ENCODE peak calls at places on chromosome 5, in five cellular contexts. W is HL-60, X is tibial artery, J is heart left ventricle, E is astrocyte of the spinal cord. A is an unnamed sample.

GRCh38 chr5:40374853-40375252 is 304.9 kb upstream of the PTGER4 start:
- DNase-seq in W (no peak), X (no peak), J (no peak), E (no peak), A (no peak)

GRCh38 chr5:168782172-168782571 is 203.0 kb upstream of the PANK3 start:
- DNase-seq in W (no peak), X (no peak), J (no peak), E (no peak), A (no peak)

GRCh38 chr5:106759581-106759980 is 911.2 kb downstream of the EFNA5 start:
- DNase-seq in W (no peak), X (no peak), J (no peak), E (peak; percentile 29), A (no peak)

GRCh38 chr5:134020188-134020587 is 15.4 kb upstream of the VDAC1 start:
- DNase-seq in W (no peak), X (no peak), J (no peak), E (no peak), A (no peak)

GRCh38 chr5:172542651-172543131 is 88.4 kb upstream of the SH3PXD2B start:
- DNase-seq in W (no peak), X (peak; percentile 60), J (no peak), E (no peak), A (peak; percentile 66)

GRCh38 chr5:119926301-119926700 is 296.9 kb downstream of the FAM170A start:
- DNase-seq in W (no peak), X (no peak), J (no peak), E (no peak), A (no peak)

GRCh38 chr5:72451771-72452505 is 55.3 kb downstream of the ZNF366 start:
- DNase-seq in W (no peak), X (peak; percentile 86), J (peak; percentile 90), E (peak; percentile 92), A (no peak)

GRCh38 chr5:76469656-76470290 is 66.7 kb downstream of the IQGAP2 start:
- DNase-seq in W (no peak), X (no peak), J (no peak), E (no peak), A (no peak)

GRCh38 chr5:95738069-95738468 is 6.9 kb downstream of the RHOBTB3 start:
- DNase-seq in W (no peak), X (no peak), J (peak; percentile 22), E (no peak), A (no peak)

GRCh38 chr5:56818409-56819026 is 3.2 kb downstream of the MAP3K1 start:
- DNase-seq in W (no peak), X (no peak), J (no peak), E (peak; percentile 49), A (no peak)

GRCh38 chr5:43040287-43041098 is at the start of gene ANXA2R:
- DNase-seq in W (peak; percentile 97), X (peak; percentile 94), J (peak; percentile 87), E (peak; percentile 98), A (peak; percentile 87)

GRCh38 chr5:164207646-164208045 is 702.2 kb downstream of the MAT2B start:
- DNase-seq in W (no peak), X (no peak), J (no peak), E (no peak), A (no peak)

GRCh38 chr5:175335691-175336090 is 108.3 kb downstream of the DRD1 start:
- DNase-seq in W (no peak), X (no peak), J (no peak), E (no peak), A (no peak)

GRCh38 chr5:69074664-69075521 is 18.9 kb upstream of the SLC30A5 start:
- DNase-seq in W (no peak), X (no peak), J (no peak), E (no peak), A (peak; percentile 61)

GRCh38 chr5:132465095-132465707 is 25.4 kb downstream of the IRF1 start:
- DNase-seq in W (no peak), X (peak; percentile 35), J (no peak), E (no peak), A (peak; percentile 29)

GRCh38 chr5:92927291-92927778 is 653.7 kb downstream of the NR2F1-AS1 start:
- DNase-seq in W (no peak), X (no peak), J (no peak), E (peak; percentile 36), A (no peak)

GRCh38 chr5:62340392-62340791 is 34.4 kb downstream of the KIF2A start:
- DNase-seq in W (no peak), X (no peak), J (no peak), E (peak; percentile 11), A (no peak)

GRCh38 chr5:125298258-125298657 is 551.8 kb upstream of the ZNF608 start:
- DNase-seq in W (no peak), X (no peak), J (no peak), E (peak; percentile 19), A (no peak)

GRCh38 chr5:134223406-134224251 is 2.2 kb downstream of the PPP2CA start:
- DNase-seq in W (no peak), X (no peak), J (no peak), E (no peak), A (no peak)

GRCh38 chr5:172447646-172448365 is 6.5 kb downstream of the SH3PXD2B start:
- DNase-seq in W (no peak), X (peak; percentile 60), J (no peak), E (no peak), A (peak; percentile 52)

GRCh38 chr5:120886351-120886860 is 422.3 kb downstream of the PRR16 start:
- DNase-seq in W (peak; percentile 40), X (no peak), J (no peak), E (no peak), A (no peak)

GRCh38 chr5:61159070-61159469 is 3.2 kb downstream of the SMIM15 start:
- DNase-seq in W (no peak), X (no peak), J (no peak), E (no peak), A (no peak)

GRCh38 chr5:107951322-107951721 is 280.6 kb upstream of the EFNA5 start:
- DNase-seq in W (no peak), X (no peak), J (no peak), E (no peak), A (no peak)

GRCh38 chr5:123151227-123151951 is 62.3 kb downstream of the PRDM6 start:
- DNase-seq in W (no peak), X (no peak), J (no peak), E (no peak), A (no peak)

GRCh38 chr5:132214491-132214890 is 13.2 kb downstream of the P4HA2 start:
- DNase-seq in W (no peak), X (no peak), J (no peak), E (no peak), A (no peak)

GRCh38 chr5:66710557-66710956 is 114.4 kb downstream of the MAST4 start:
- DNase-seq in W (no peak), X (no peak), J (no peak), E (peak; percentile 65), A (no peak)

GRCh38 chr5:35822541-35822940 is 34.1 kb upstream of the IL7R start:
- DNase-seq in W (no peak), X (no peak), J (no peak), E (no peak), A (no peak)

GRCh38 chr5:57650360-57651069 is 167.9 kb upstream of the ACTBL2 start:
- DNase-seq in W (peak; percentile 9), X (no peak), J (no peak), E (peak; percentile 55), A (no peak)

GRCh38 chr5:139689631-139690384 is 41.7 kb downstream of the CXXC5 start:
- DNase-seq in W (peak; percentile 17), X (no peak), J (no peak), E (no peak), A (no peak)

GRCh38 chr5:68345166-68345565 is 129.6 kb downstream of the PIK3R1 start:
- DNase-seq in W (no peak), X (no peak), J (no peak), E (no peak), A (no peak)

GRCh38 chr5:141565826-141566575 is 52.8 kb downstream of the DIAPH1 start:
- DNase-seq in W (no peak), X (no peak), J (no peak), E (no peak), A (no peak)

GRCh38 chr5:91443028-91443427 is 59.9 kb upstream of the ARRDC3 start:
- DNase-seq in W (no peak), X (no peak), J (no peak), E (peak; percentile 73), A (no peak)

GRCh38 chr5:5572010-5572982 is 149.8 kb downstream of the ICE1 start:
- DNase-seq in W (no peak), X (peak; percentile 91), J (peak; percentile 64), E (no peak), A (no peak)

GRCh38 chr5:73812457-73812856 is 186.5 kb downstream of the ARHGEF28 start:
- DNase-seq in W (no peak), X (no peak), J (no peak), E (no peak), A (no peak)
- H3K4me3 ChIP-seq in W (no peak overlapping the region), X (no peak overlapping the region), J (no peak overlapping the region), E (no peak overlapping the region), A (no peak overlapping the region)

GRCh38 chr5:58724992-58725391 is 142.1 kb downstream of the RAB3C start:
- DNase-seq in W (no peak), X (no peak), J (no peak), E (no peak), A (no peak)
- H3K4me3 ChIP-seq in W (no peak overlapping the region), X (no peak overlapping the region), J (no peak overlapping the region), E (no peak overlapping the region), A (no peak overlapping the region)

DNA sequence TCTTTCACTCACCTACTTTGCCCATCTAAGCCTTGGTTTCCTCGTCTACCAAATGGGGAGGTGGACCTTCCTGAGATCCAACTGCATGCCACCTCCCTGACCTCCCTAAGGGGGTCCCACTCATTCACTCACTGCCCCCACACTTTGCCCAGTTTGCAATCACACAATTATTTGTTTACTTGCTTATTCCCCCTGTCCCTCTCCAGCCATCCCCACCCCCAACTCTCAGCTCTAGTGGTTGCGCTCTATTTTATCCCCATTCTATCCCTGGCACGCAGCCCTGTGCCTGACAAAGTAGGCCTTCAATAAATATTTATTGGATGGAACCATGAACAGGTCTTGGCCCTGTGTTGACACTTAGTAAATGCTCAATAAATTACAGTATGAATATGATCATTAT is 130.8 kb upstream of the LARP1 start:
- DNase-seq in W (no peak), X (no peak), J (no peak), E (no peak), A (no peak)
- H3K4me3 ChIP-seq in W (no peak overlapping the region), X (no peak overlapping the region), J (no peak overlapping the region), E (no peak overlapping the region), A (no peak overlapping the region)

GRCh38 chr5:116567100-116567499 is 7.5 kb downstream of the SEMA6A start:
- DNase-seq in W (no peak), X (no peak), J (no peak), E (no peak), A (no peak)

GRCh38 chr5:116571568-116572321 is 2.9 kb downstream of the SEMA6A start:
- DNase-seq in W (no peak), X (no peak), J (no peak), E (peak; percentile 7), A (no peak)

GRCh38 chr5:116573279-116573616 is 1.4 kb downstream of the SEMA6A start:
- DNase-seq in W (no peak), X (peak; percentile 65), J (peak; percentile 40), E (no peak), A (no peak)

GRCh38 chr5:116572375-116573278 is 2.0 kb downstream of the SEMA6A start:
- DNase-seq in W (no peak), X (peak; percentile 65), J (peak; percentile 59), E (peak; percentile 17), A (no peak)

DNA sequence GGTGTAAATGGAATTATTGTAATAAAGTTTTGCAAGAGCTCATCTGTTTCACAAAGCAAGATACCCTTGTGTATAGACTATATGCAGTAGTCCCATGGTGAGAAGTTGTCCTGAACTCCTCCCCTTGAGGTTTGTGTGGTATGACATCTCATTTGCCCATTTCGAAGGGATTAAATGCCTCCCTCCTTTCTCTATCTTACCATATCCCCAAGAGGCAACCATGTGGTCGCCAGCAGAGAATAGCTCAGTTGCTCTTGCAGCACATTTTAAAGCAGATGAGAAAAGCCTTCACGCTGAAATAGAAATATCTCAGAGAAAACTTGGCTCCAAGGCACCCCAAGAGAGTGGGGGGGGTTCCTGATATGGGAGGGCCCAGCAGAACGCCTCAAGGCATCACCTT is 4.6 kb downstream of the SEMA6A start:
- DNase-seq in W (no peak), X (no peak), J (no peak), E (no peak), A (no peak)
- H3K4me3 ChIP-seq in W (no peak overlapping the region), X (no peak overlapping the region), J (no peak overlapping the region), E (no peak overlapping the region), A (no peak overlapping the region)